ENCODE peak calls at places on chromosomes 2 and 18, in four cellular contexts. L is K562, Y is IMR-90, V is endothelial cell of umbilical vein. X is an unnamed sample. For H3K9me1, the result is how much of the 10 kb centered on the place peaks cover.

GRCh38 chr2:45930396-45930792 is 278.9 kb downstream of the PRKCE start:
- DNase-seq in L (no peak), Y (peak), V (no peak), X (no peak)

GRCh38 chr2:227103583-227103982 is 60.4 kb downstream of the COL4A4 start:
- DNase-seq in L (no peak), Y (no peak), V (no peak), X (no peak)

GRCh38 chr18:2417861-2418610 is 153.3 kb downstream of the METTL4 start:
- DNase-seq in L (no peak), Y (peak), V (no peak), X (no peak)

GRCh38 chr18:77014538-77014937 is 118.0 kb downstream of the MBP start:
- DNase-seq in L (no peak), Y (no peak), V (no peak), X (no peak)

GRCh38 chr2:196598412-196598811 is 41.1 kb upstream of the CCDC150 start:
- DNase-seq in L (no peak), Y (no peak), V (no peak), X (no peak)

GRCh38 chr18:9856097-9856496 is 29.7 kb upstream of the TXNDC2 start:
- DNase-seq in L (no peak), Y (no peak), V (no peak), X (no peak)

GRCh38 chr18:44411971-44412370 is 268.7 kb upstream of the SETBP1 start:
- DNase-seq in L (no peak), Y (no peak), V (no peak), X (no peak)

GRCh38 chr2:31239842-31240198 is 5.9 kb downstream of the EHD3 start:
- DNase-seq in L (no peak), Y (peak), V (no peak), X (no peak)

GRCh38 chr2:46082531-46083485 is 214.4 kb upstream of the EPAS1 start:
- DNase-seq in L (no peak), Y (peak), V (no peak), X (no peak)

DNA sequence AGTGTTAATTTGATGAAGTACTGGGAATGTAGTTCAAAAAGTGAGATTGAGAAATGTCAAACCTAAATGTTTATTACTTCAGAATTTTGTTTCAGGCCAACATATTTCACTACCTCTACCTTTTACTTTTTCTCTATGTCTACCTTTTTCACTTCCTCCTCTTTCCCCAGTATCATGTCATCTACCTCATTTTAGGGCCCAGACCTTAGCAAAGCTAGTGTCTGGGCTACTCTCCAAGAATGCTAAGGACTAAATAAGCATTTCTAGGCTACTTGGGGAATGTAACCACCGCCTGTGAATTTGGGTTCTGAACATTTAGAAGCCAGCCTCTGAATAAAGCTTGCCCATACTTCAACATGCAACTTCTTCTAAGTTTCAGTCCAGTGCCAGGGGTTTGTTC is 330.4 kb downstream of the SLC4A3 start:
- DNase-seq in L (no peak), Y (no peak), V (no peak), X (no peak)
- H3K9me1 ChIP-seq in L (under half), Y (under half), V (under half), X (under half)

DNA sequence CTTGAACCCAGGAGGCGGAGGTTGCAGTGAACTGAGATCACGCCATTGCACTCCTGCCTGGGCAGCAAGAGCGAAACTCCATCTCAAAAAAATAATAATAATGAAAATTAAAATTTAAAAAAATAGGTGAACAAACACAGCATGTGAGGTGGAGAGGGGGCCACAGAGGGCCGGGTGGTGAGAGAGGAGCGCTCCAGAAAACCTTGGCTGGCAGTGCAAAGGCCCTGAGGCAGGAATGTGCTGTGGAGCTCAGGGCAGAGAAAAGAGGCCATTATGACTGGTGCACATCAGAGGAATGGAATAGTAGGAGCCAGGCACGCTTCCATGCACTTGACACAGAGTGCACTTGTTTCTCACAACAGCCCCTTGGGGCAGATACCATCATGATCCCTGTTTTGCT is 21.6 kb upstream of the SCLY start:
- DNase-seq in L (no peak), Y (no peak), V (no peak), X (no peak)
- H3K9me1 ChIP-seq in L (under half), Y (under half), V (under half), X (under half)

GRCh38 chr18:30746224-30746623 is 296.3 kb downstream of the DSC3 start:
- DNase-seq in L (no peak), Y (no peak), V (no peak), X (no peak)

GRCh38 chr18:30748541-30748940 is 294.0 kb downstream of the DSC3 start:
- DNase-seq in L (no peak), Y (no peak), V (no peak), X (no peak)

GRCh38 chr18:30743033-30743432 is 299.5 kb downstream of the DSC3 start:
- DNase-seq in L (no peak), Y (no peak), V (no peak), X (no peak)
- H3K9me1 ChIP-seq in L (under half), Y (under half), V (under half), X (under half)

DNA sequence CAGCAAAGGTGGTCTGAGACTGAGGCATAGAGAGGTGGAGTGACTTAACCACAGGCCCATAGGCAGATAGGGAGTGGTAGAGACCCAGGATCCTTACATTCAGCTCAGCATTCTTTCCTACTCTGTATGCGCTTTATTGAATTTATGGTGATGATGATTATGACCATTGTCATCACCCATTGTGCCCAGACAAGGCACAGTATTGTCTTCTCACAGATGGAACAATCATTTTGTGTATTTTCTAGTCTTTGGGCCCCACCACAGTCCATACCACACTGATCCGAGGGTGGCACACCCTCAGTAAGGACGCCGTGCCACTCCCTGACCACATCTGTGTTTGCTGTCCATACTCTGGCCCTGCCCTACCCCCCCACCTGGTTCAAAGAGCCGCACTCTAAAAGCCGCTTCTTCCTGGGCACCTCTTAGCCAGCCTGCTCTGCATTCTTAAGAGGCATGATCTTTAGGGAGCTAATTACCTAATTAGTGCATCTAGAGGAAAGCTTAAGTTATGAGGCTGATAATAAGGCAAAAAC is 179.6 kb upstream of the SMAD2 start:
- DNase-seq in L (no peak), Y (no peak), V (no peak), X (peak)
- H3K9me1 ChIP-seq in L (under half), Y (under half), V (under half), X (under half)

GRCh38 chr18:8660316-8660715 is 45.0 kb upstream of the MTCL1 start:
- DNase-seq in L (no peak), Y (peak), V (no peak), X (no peak)

GRCh38 chr18:8659609-8660242 is 45.6 kb upstream of the MTCL1 start:
- DNase-seq in L (no peak), Y (no peak), V (no peak), X (no peak)

GRCh38 chr18:8658858-8659485 is 46.4 kb upstream of the MTCL1 start:
- DNase-seq in L (no peak), Y (no peak), V (no peak), X (no peak)

GRCh38 chr18:8661754-8662573 is 43.4 kb upstream of the MTCL1 start:
- DNase-seq in L (no peak), Y (peak), V (peak), X (no peak)

DNA sequence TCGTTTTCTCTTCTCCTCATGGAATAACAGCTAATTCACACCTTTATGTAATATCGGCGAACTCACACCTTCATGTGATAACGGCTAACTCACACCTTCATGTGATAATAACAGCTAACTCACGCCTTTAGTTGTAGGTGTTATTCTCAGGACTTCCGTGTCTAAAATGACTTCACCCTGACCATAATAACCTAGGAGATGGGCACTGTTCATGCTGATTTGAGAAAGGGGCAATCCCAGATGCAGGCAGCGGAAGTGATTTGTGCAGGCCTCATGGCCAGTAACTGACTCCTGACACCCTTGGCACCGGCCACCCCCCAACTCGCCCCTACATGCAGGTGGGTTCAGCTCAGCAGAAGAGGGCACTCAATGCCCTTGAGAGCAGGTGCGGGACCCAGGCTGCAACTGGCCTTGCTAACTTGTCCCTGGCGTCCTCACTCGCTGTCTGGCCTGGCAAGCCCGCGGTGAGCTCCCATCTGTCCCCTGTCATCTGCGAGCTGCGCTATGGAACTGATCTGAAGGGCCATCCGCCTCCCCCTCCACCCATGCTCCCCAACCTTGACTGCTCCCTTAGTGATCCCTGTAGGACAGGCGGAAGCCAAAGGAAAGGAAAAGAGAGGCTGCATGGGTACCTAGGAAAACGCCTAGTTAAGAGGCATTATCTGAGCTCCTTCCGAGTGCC is 42.6 kb upstream of the MTCL1 start:
- DNase-seq in L (no peak), Y (no peak), V (no peak), X (no peak)
- H3K9me1 ChIP-seq in L (under half), Y (under half), V (under half), X (under half)

GRCh38 chr2:208033701-208034502 is 8.6 kb upstream of the PLEKHM3 start:
- DNase-seq in L (peak), Y (peak), V (peak), X (no peak)
- H3K9me1 ChIP-seq in L (under half), Y (under half), V (under half), X (under half)

GRCh38 chr2:84441505-84441904 is 17.6 kb downstream of the SUCLG1 start:
- DNase-seq in L (no peak), Y (no peak), V (no peak), X (no peak)

GRCh38 chr2:84441036-84441435 is 18.0 kb downstream of the SUCLG1 start:
- DNase-seq in L (no peak), Y (peak), V (no peak), X (no peak)

GRCh38 chr2:84442888-84443287 is 16.2 kb downstream of the SUCLG1 start:
- DNase-seq in L (no peak), Y (no peak), V (no peak), X (no peak)

GRCh38 chr2:84449055-84449454 is 10.0 kb downstream of the SUCLG1 start:
- DNase-seq in L (no peak), Y (no peak), V (no peak), X (no peak)

GRCh38 chr2:84443477-84443876 is 15.6 kb downstream of the SUCLG1 start:
- DNase-seq in L (no peak), Y (no peak), V (no peak), X (no peak)
- H3K9me1 ChIP-seq in L (under half), Y (under half), V (under half), X (under half)

X was measured in keratinocyte.